ENCODE peak calls at places on chromosome 20, in four cellular contexts. Z is H54, F is NCI-H1105 treated with DMSO at 0.1 percent for 48 hours, I is cerebellar cortex. H is an unnamed sample.
A peak's percentile ranks its signal among the peaks of the same experiment; 100 is the strongest.

GRCh38 chr20:62043131-62043914 is 22.4 kb downstream of the TAF4 start:
- DNase-seq in I (no peak), F (no peak), Z (no peak), H (no peak)

GRCh38 chr20:62413896-62414481 is 6.9 kb upstream of the CABLES2 start:
- DNase-seq in F (no peak), Z (peak; percentile 70), I (no peak), H (no peak)

GRCh38 chr20:17617868-17618672 is 48.2 kb downstream of the DSTN start:
- DNase-seq in I (no peak), F (peak; percentile 81), Z (no peak), H (no peak)

GRCh38 chr20:51698252-51698651 is 69.9 kb downstream of the ATP9A start:
- DNase-seq in Z (no peak), I (no peak), F (no peak), H (no peak)

GRCh38 chr20:4217349-4217761 is 202.0 kb upstream of the RNF24 start:
- DNase-seq in F (no peak), Z (no peak), I (no peak), H (peak; percentile 44)

GRCh38 chr20:62004614-62005013 is 61.1 kb downstream of the TAF4 start:
- DNase-seq in I (no peak), F (no peak), Z (no peak), H (no peak)

GRCh38 chr20:36472656-36473071 is 68.7 kb upstream of the MYL9 start:
- DNase-seq in Z (peak; percentile 71), F (no peak), I (no peak), H (no peak)

GRCh38 chr20:47127986-47128385 is 228.5 kb downstream of the ZMYND8 start:
- DNase-seq in Z (no peak), I (peak; percentile 10), F (no peak), H (no peak)

GRCh38 chr20:58870293-58871014 is 17.9 kb downstream of the GNAS start:
- DNase-seq in Z (no peak), F (peak; percentile 73), I (peak; percentile 84), H (peak; percentile 69)

GRCh38 chr20:57483287-57484050 is 41.5 kb downstream of the CTCFL start:
- DNase-seq in F (no peak), Z (no peak), I (no peak), H (no peak)

GRCh38 chr20:32582659-32583580 is 2.2 kb downstream of the NOL4L start:
- DNase-seq in I (no peak), F (no peak), Z (peak; percentile 36), H (peak; percentile 36)

GRCh38 chr20:4737857-4738627 is 16.3 kb downstream of the PRND start:
- DNase-seq in F (no peak), Z (no peak), I (no peak), H (no peak)

GRCh38 chr20:34604980-34605788 is 46.7 kb downstream of the MAP1LC3A start:
- DNase-seq in I (no peak), Z (no peak), F (no peak), H (no peak)

GRCh38 chr20:51533291-51534172 is 9.0 kb downstream of the NFATC2 start:
- DNase-seq in F (no peak), I (no peak), Z (peak; percentile 67), H (peak; percentile 96)

GRCh38 chr20:25249198-25249931 is 1.5 kb downstream of the PYGB start:
- DNase-seq in F (peak; percentile 13), Z (no peak), I (peak; percentile 92), H (peak; percentile 32)

GRCh38 chr20:46099491-46100287 is 9.9 kb upstream of the NCOA5 start:
- DNase-seq in Z (no peak), F (no peak), I (peak; percentile 71), H (peak; percentile 25)

GRCh38 chr20:57412347-57413029 is 21.3 kb downstream of the RBM38 start:
- DNase-seq in F (no peak), I (no peak), Z (no peak), H (no peak)

GRCh38 chr20:50249447-50250388 is 59.1 kb downstream of the CEBPB start:
- DNase-seq in Z (no peak), I (no peak), F (no peak), H (no peak)

GRCh38 chr20:10876558-10876957 is 202.8 kb upstream of the JAG1 start:
- DNase-seq in F (no peak), Z (no peak), I (no peak), H (no peak)

GRCh38 chr20:16123623-16124022 is 449.6 kb downstream of the KIF16B start:
- DNase-seq in Z (no peak), I (no peak), F (no peak), H (no peak)

GRCh38 chr20:49037962-49038387 is 8.1 kb upstream of the CSE1L start:
- DNase-seq in F (no peak), I (no peak), Z (no peak), H (peak; percentile 72)

GRCh38 chr20:57713505-57713903 is 3.7 kb upstream of the PMEPA1 start:
- DNase-seq in Z (no peak), I (no peak), F (no peak), H (no peak)

GRCh38 chr20:5150226-5151076 is 23.6 kb downstream of the CDS2 start:
- DNase-seq in Z (no peak), I (peak; percentile 27), F (no peak), H (no peak)

GRCh38 chr20:31425797-31426196 is 14.6 kb upstream of the DEFB123 start:
- DNase-seq in Z (no peak), F (no peak), I (no peak), H (no peak)

GRCh38 chr20:54260116-54260515 is 52.2 kb downstream of the PFDN4 start:
- DNase-seq in I (no peak), F (no peak), Z (no peak), H (no peak)

GRCh38 chr20:23217023-23217422 is 130.9 kb upstream of the CD93 start:
- DNase-seq in F (no peak), Z (no peak), I (no peak), H (no peak)